ENCODE peak calls at places on chromosome 3, in five cellular contexts. One of them, this sample, is unnamed.

GRCh38 chr3:191238321-191238817 is 39.3 kb downstream of the OSTN start:
- DNase-seq in T-helper 1 cell: no peak
- DNase-seq in COR-L47: no peak
- DNase-seq in kidney tubule cell: no peak
- DNase-seq in NB4: no peak
- DNase-seq in this sample: peak

GRCh38 chr3:69178838-69179739 is 56.7 kb upstream of the LMOD3 start:
- DNase-seq in T-helper 1 cell: no peak
- DNase-seq in COR-L47: no peak
- DNase-seq in kidney tubule cell: peak
- DNase-seq in NB4: no peak
- DNase-seq in this sample: peak

GRCh38 chr3:38094999-38095398 is 41.9 kb downstream of the ACAA1 start:
- DNase-seq in T-helper 1 cell: no peak
- DNase-seq in COR-L47: no peak
- DNase-seq in kidney tubule cell: no peak
- DNase-seq in NB4: no peak
- DNase-seq in this sample: no peak

GRCh38 chr3:194985031-194985578 is 285.9 kb downstream of the XXYLT1 start:
- DNase-seq in T-helper 1 cell: no peak
- DNase-seq in COR-L47: no peak
- DNase-seq in kidney tubule cell: peak
- DNase-seq in NB4: peak
- DNase-seq in this sample: peak

GRCh38 chr3:125322166-125322565 is 53.0 kb downstream of the ZNF148 start:
- DNase-seq in T-helper 1 cell: no peak
- DNase-seq in COR-L47: no peak
- DNase-seq in kidney tubule cell: no peak
- DNase-seq in NB4: no peak
- DNase-seq in this sample: peak

GRCh38 chr3:112582242-112582874 is 20.5 kb downstream of the SLC35A5 start:
- DNase-seq in T-helper 1 cell: no peak
- DNase-seq in COR-L47: peak
- DNase-seq in kidney tubule cell: peak
- DNase-seq in NB4: peak
- DNase-seq in this sample: peak

GRCh38 chr3:155024006-155024638 is 56.0 kb upstream of the MME start:
- DNase-seq in T-helper 1 cell: no peak
- DNase-seq in COR-L47: no peak
- DNase-seq in kidney tubule cell: no peak
- DNase-seq in NB4: no peak
- DNase-seq in this sample: peak

GRCh38 chr3:154955907-154956533 is 124.1 kb upstream of the MME start:
- DNase-seq in T-helper 1 cell: no peak
- DNase-seq in COR-L47: peak
- DNase-seq in kidney tubule cell: no peak
- DNase-seq in NB4: no peak
- DNase-seq in this sample: no peak

GRCh38 chr3:28286595-28286994 is 45.2 kb downstream of the CMC1 start:
- DNase-seq in T-helper 1 cell: no peak
- DNase-seq in COR-L47: peak
- DNase-seq in kidney tubule cell: peak
- DNase-seq in NB4: peak
- DNase-seq in this sample: peak

GRCh38 chr3:17939157-17939556 is 196.7 kb upstream of the TBC1D5 start:
- DNase-seq in T-helper 1 cell: no peak
- DNase-seq in COR-L47: no peak
- DNase-seq in kidney tubule cell: no peak
- DNase-seq in NB4: no peak
- DNase-seq in this sample: no peak

GRCh38 chr3:155676252-155676981 is 68.5 kb downstream of the PLCH1 start:
- DNase-seq in T-helper 1 cell: no peak
- DNase-seq in COR-L47: no peak
- DNase-seq in kidney tubule cell: peak
- DNase-seq in NB4: no peak
- DNase-seq in this sample: peak

GRCh38 chr3:39176025-39176714 is 16.2 kb downstream of the XIRP1 start:
- DNase-seq in T-helper 1 cell: no peak
- DNase-seq in COR-L47: no peak
- DNase-seq in kidney tubule cell: no peak
- DNase-seq in NB4: no peak
- DNase-seq in this sample: no peak

GRCh38 chr3:133419151-133419550 is 19.3 kb downstream of the BFSP2 start:
- DNase-seq in T-helper 1 cell: no peak
- DNase-seq in COR-L47: no peak
- DNase-seq in kidney tubule cell: no peak
- DNase-seq in NB4: no peak
- DNase-seq in this sample: no peak

GRCh38 chr3:107366766-107367165 is 10.5 kb upstream of the CCDC54 start:
- DNase-seq in T-helper 1 cell: no peak
- DNase-seq in COR-L47: no peak
- DNase-seq in kidney tubule cell: peak
- DNase-seq in NB4: no peak
- DNase-seq in this sample: peak

GRCh38 chr3:133591271-133591742 is 17.8 kb downstream of the CDV3 start:
- DNase-seq in T-helper 1 cell: no peak
- DNase-seq in COR-L47: no peak
- DNase-seq in kidney tubule cell: peak
- DNase-seq in NB4: no peak
- DNase-seq in this sample: peak

GRCh38 chr3:41482134-41482533 is 282.8 kb downstream of the CTNNB1 start:
- DNase-seq in T-helper 1 cell: no peak
- DNase-seq in COR-L47: no peak
- DNase-seq in kidney tubule cell: no peak
- DNase-seq in NB4: no peak
- DNase-seq in this sample: no peak

GRCh38 chr3:119433613-119434325 is 29.6 kb downstream of the TMEM39A start:
- DNase-seq in T-helper 1 cell: no peak
- DNase-seq in COR-L47: no peak
- DNase-seq in kidney tubule cell: no peak
- DNase-seq in NB4: no peak
- DNase-seq in this sample: no peak

GRCh38 chr3:61997112-61997511 is 376.2 kb downstream of the FEZF2 start:
- DNase-seq in T-helper 1 cell: no peak
- DNase-seq in COR-L47: no peak
- DNase-seq in kidney tubule cell: no peak
- DNase-seq in NB4: no peak
- DNase-seq in this sample: no peak

GRCh38 chr3:171165499-171165921 is 139.0 kb upstream of the SLC2A2 start:
- DNase-seq in T-helper 1 cell: no peak
- DNase-seq in COR-L47: no peak
- DNase-seq in kidney tubule cell: no peak
- DNase-seq in NB4: no peak
- DNase-seq in this sample: no peak

GRCh38 chr3:136189043-136189442 is 7.1 kb downstream of the MSL2 start:
- DNase-seq in T-helper 1 cell: no peak
- DNase-seq in COR-L47: no peak
- DNase-seq in kidney tubule cell: no peak
- DNase-seq in NB4: no peak
- DNase-seq in this sample: no peak

GRCh38 chr3:71119171-71119570 is 464.4 kb downstream of the FOXP1 start:
- DNase-seq in T-helper 1 cell: no peak
- DNase-seq in COR-L47: no peak
- DNase-seq in kidney tubule cell: no peak
- DNase-seq in NB4: no peak
- DNase-seq in this sample: peak

GRCh38 chr3:127411083-127411727 is 123.4 kb upstream of the PRR20G start:
- DNase-seq in T-helper 1 cell: no peak
- DNase-seq in COR-L47: peak
- DNase-seq in kidney tubule cell: no peak
- DNase-seq in NB4: no peak
- DNase-seq in this sample: no peak

GRCh38 chr3:189355481-189356201 is 183.9 kb downstream of the TPRG1 start:
- DNase-seq in T-helper 1 cell: peak
- DNase-seq in COR-L47: no peak
- DNase-seq in kidney tubule cell: peak
- DNase-seq in NB4: peak
- DNase-seq in this sample: peak

GRCh38 chr3:128496602-128497304 is 3.8 kb upstream of the GATA2 start:
- DNase-seq in T-helper 1 cell: no peak
- DNase-seq in COR-L47: no peak
- DNase-seq in kidney tubule cell: peak
- DNase-seq in NB4: no peak
- DNase-seq in this sample: peak

GRCh38 chr3:46918634-46919033 is 41.1 kb downstream of the PTH1R start:
- DNase-seq in T-helper 1 cell: no peak
- DNase-seq in COR-L47: no peak
- DNase-seq in kidney tubule cell: no peak
- DNase-seq in NB4: no peak
- DNase-seq in this sample: no peak

GRCh38 chr3:9253327-9253726 is 3.9 kb upstream of the SRGAP3 start:
- DNase-seq in T-helper 1 cell: no peak
- DNase-seq in COR-L47: no peak
- DNase-seq in kidney tubule cell: peak
- DNase-seq in NB4: no peak
- DNase-seq in this sample: peak

GRCh38 chr3:189041482-189042090 is 130.2 kb upstream of the TPRG1 start:
- DNase-seq in T-helper 1 cell: peak
- DNase-seq in COR-L47: peak
- DNase-seq in kidney tubule cell: peak
- DNase-seq in NB4: peak
- DNase-seq in this sample: peak

GRCh38 chr3:149277338-149277813 is 55.7 kb upstream of the CP start:
- DNase-seq in T-helper 1 cell: no peak
- DNase-seq in COR-L47: no peak
- DNase-seq in kidney tubule cell: peak
- DNase-seq in NB4: peak
- DNase-seq in this sample: peak

This sample was measured in M059J.